ENCODE peak calls at places on chromosomes 5 and 9, in seven cellular contexts. N is stomach, H is astrocyte, E is left ventricle myocardium inferior, W is aorta, K is ovary, L is osteoblast. Q is an unnamed sample.
A peak's percentile ranks its signal among the peaks of the same experiment; 100 is the strongest.

GRCh38 chr5:18745988-18746615 is 1111.8 kb downstream of the TAF11L14 start:
- DNase-seq in E (no peak), N (no peak), W (no peak), L (no peak), H (no peak), K (no peak), Q (no peak)

GRCh38 chr5:113343343-113343742 is 91.4 kb downstream of the TSSK1B start:
- DNase-seq in W (no peak), L (no peak), H (peak; percentile 52), N (no peak), K (no peak), E (no peak), Q (peak; percentile 81)

GRCh38 chr9:113219972-113220371 is 1.1 kb downstream of the FKBP15 start:
- DNase-seq in E (no peak), K (no peak), H (peak; percentile 88), W (no peak), L (no peak), N (no peak), Q (peak; percentile 54)

GRCh38 chr9:128729302-128729701 is 5.4 kb upstream of the ZDHHC12 start:
- DNase-seq in L (no peak), H (no peak), E (no peak), K (no peak), W (no peak), N (no peak), Q (no peak)

GRCh38 chr9:83596899-83597504 is 25.9 kb upstream of the IDNK start:
- DNase-seq in H (no peak), E (no peak), N (no peak), L (peak; percentile 79), K (peak; percentile 10), W (no peak), Q (peak; percentile 53)

GRCh38 chr5:117809251-117809650 is 1179.1 kb downstream of the DTWD2 start:
- DNase-seq in W (no peak), H (no peak), E (no peak), N (no peak), K (no peak), L (no peak), Q (no peak)

GRCh38 chr9:98774746-98775145 is 21.6 kb downstream of the ANKS6 start:
- DNase-seq in E (no peak), W (peak; percentile 69), H (no peak), L (peak; percentile 78), N (no peak), K (no peak), Q (peak; percentile 19)

GRCh38 chr5:155883966-155884555 is 442.9 kb upstream of the SGCD start:
- DNase-seq in N (no peak), K (no peak), L (peak; percentile 81), E (no peak), W (no peak), H (peak; percentile 2), Q (no peak)

GRCh38 chr5:135887881-135888614 is 7.6 kb downstream of the IL9 start:
- DNase-seq in H (peak; percentile 23), K (no peak), W (no peak), E (no peak), L (peak; percentile 22), N (no peak), Q (peak; percentile 30)

GRCh38 chr5:142506046-142506445 is 179.8 kb downstream of the FGF1 start:
- DNase-seq in L (no peak), N (no peak), W (no peak), H (peak; percentile 75), K (no peak), E (no peak), Q (no peak)

GRCh38 chr5:59380350-59380951 is 513.1 kb downstream of the PDE4D start:
- DNase-seq in E (no peak), K (no peak), W (no peak), H (peak; percentile 94), N (no peak), L (no peak), Q (peak; percentile 81)

GRCh38 chr9:34984049-34984448 is 5.5 kb upstream of the DNAJB5 start:
- DNase-seq in N (no peak), L (no peak), W (no peak), E (no peak), K (no peak), H (no peak), Q (peak; percentile 51)

GRCh38 chr5:141915881-141916336 is 7.8 kb upstream of the DELE1 start:
- DNase-seq in K (no peak), W (no peak), E (peak; percentile 41), L (peak; percentile 87), H (no peak), N (no peak), Q (no peak)

GRCh38 chr5:171598279-171599152 is 179.1 kb downstream of the FGF18 start:
- DNase-seq in K (no peak), L (no peak), H (no peak), N (no peak), E (no peak), W (no peak), Q (no peak)

GRCh38 chr9:108184941-108185340 is 670.8 kb downstream of the ACTL7B start:
- DNase-seq in N (no peak), W (no peak), E (no peak), K (no peak), L (peak; percentile 52), H (peak; percentile 85), Q (no peak)

GRCh38 chr9:134181648-134182034 is 17.3 kb upstream of the RNU6ATAC start:
- DNase-seq in L (peak; percentile 58), W (peak; percentile 57), K (no peak), N (no peak), E (no peak), H (no peak), Q (no peak)

GRCh38 chr5:78627175-78627574 is 21.4 kb downstream of the LHFPL2 start:
- DNase-seq in L (no peak), H (peak; percentile 30), K (no peak), N (no peak), E (no peak), W (no peak), Q (peak; percentile 43)

GRCh38 chr9:122051401-122052346 is 41.4 kb downstream of the TTLL11 start:
- DNase-seq in H (peak; percentile 70), K (no peak), N (no peak), W (no peak), E (no peak), L (peak; percentile 77), Q (peak; percentile 26)

GRCh38 chr9:130288926-130289705 is 23.6 kb downstream of the HMCN2 start:
- DNase-seq in L (no peak), E (no peak), H (no peak), W (no peak), N (no peak), K (no peak), Q (no peak)

GRCh38 chr9:36632892-36633291 is 60.2 kb downstream of the MELK start:
- DNase-seq in H (peak; percentile 5), N (no peak), E (no peak), K (no peak), W (no peak), L (no peak), Q (peak; percentile 59)

GRCh38 chr9:99863955-99864354 is 42.3 kb downstream of the NR4A3 start:
- DNase-seq in E (no peak), N (no peak), L (no peak), H (no peak), K (no peak), W (no peak), Q (no peak)

GRCh38 chr9:127786773-127787123 is 914 bp downstream of the CDK9 start:
- DNase-seq in L (peak; percentile 96), K (no peak), W (no peak), H (no peak), E (no peak), N (no peak), Q (peak; percentile 60)

GRCh38 chr9:31323726-31324444 is 1060.6 kb upstream of the ACO1 start:
- DNase-seq in H (no peak), K (no peak), W (no peak), L (no peak), E (no peak), N (no peak), Q (no peak)

GRCh38 chr9:5799314-5799713 is 33.6 kb downstream of the ERMP1 start:
- DNase-seq in E (no peak), H (peak; percentile 23), W (no peak), K (no peak), L (peak; percentile 70), N (no peak), Q (peak; percentile 80)

GRCh38 chr5:38534122-38534408 is 22.4 kb downstream of the LIFR start:
- DNase-seq in E (no peak), L (no peak), K (no peak), W (no peak), H (no peak), N (no peak), Q (no peak)
- H3K4me1 ChIP-seq in E (peaks cover 98% of the 10 kb centered on the region), L (no peaks in the 10 kb centered on the region), K (peaks cover 11% of the 10 kb centered on the region), W (peaks cover 5% of the 10 kb centered on the region), H (no peaks in the 10 kb centered on the region), N (no peaks in the 10 kb centered on the region), Q (peaks cover 6% of the 10 kb centered on the region)

GRCh38 chr9:40913096-40913719 is 215.3 kb downstream of the FOXD4L6 start:
- DNase-seq in N (no peak), W (no peak), L (no peak), K (no peak), E (no peak), H (no peak), Q (no peak)
- H3K9me3 ChIP-seq in N (peaks cover 86% of the 10 kb centered on the region), W (peaks cover 49% of the 10 kb centered on the region), L (peaks cover 14% of the 10 kb centered on the region), K (peaks cover 81% of the 10 kb centered on the region), E (peaks cover 96% of the 10 kb centered on the region), H (peaks cover 63% of the 10 kb centered on the region), Q (peaks cover 47% of the 10 kb centered on the region)

GRCh38 chr5:175711472-175712312 is 53.8 kb downstream of the HRH2 start:
- DNase-seq in L (no peak), K (no peak), E (no peak), N (peak; percentile 7), H (no peak), W (peak; percentile 57), Q (no peak)
- H3K36me3 ChIP-seq in L (no peaks in the 10 kb centered on the region), K (no peaks in the 10 kb centered on the region), E (no peaks in the 10 kb centered on the region), N (peaks cover 5% of the 10 kb centered on the region), H (no peaks in the 10 kb centered on the region), W (no peaks in the 10 kb centered on the region), Q (no peaks in the 10 kb centered on the region)

GRCh38 chr9:93123561-93124283 is 10.3 kb downstream of the NINJ1 start:
- DNase-seq in W (peak; percentile 66), H (no peak), K (peak; percentile 12), N (no peak), E (no peak), L (peak; percentile 51), Q (no peak)

GRCh38 chr9:93121316-93122241 is 12.5 kb downstream of the NINJ1 start:
- DNase-seq in K (peak; percentile 17), N (no peak), H (no peak), E (peak; percentile 13), L (peak; percentile 76), W (peak; percentile 63), Q (no peak)

GRCh38 chr9:93124793-93125192 is 9.3 kb downstream of the NINJ1 start:
- DNase-seq in L (peak; percentile 45), E (no peak), N (no peak), W (peak; percentile 54), K (no peak), H (no peak), Q (no peak)

GRCh38 chr9:93120846-93121315 is 13.2 kb downstream of the NINJ1 start:
- DNase-seq in L (peak; percentile 79), E (peak; percentile 15), W (peak; percentile 61), N (no peak), H (no peak), K (no peak), Q (no peak)

DNA sequence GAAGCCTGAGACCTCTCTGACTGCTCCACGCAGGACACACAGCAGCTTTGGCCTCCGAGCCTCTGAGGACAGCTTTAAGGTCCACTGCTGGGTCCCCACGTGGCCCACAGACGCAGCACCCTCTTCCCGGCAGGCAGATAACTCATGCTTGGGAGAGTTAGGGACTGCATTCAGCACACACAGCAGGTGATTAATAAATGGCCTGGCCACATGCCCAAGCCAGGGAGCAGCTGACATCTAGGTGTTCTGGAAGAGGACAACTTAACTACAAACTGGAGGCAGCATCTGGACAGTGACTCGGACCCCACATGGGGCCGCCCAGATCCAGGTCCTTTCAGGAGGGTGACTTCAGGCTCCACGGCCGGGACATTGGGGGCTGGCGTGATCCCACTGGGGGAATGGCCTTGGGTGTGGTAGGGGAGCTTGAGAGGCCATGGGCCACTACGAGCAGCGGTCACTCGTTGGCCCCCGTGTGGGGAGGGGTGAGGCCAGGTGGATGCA is 11.3 kb downstream of the NINJ1 start:
- DNase-seq in K (peak; percentile 8), E (no peak), N (no peak), L (peak; percentile 69), H (no peak), W (peak; percentile 76), Q (no peak)
- H3K4me1 ChIP-seq in K (peaks cover 14% of the 10 kb centered on the region), E (peaks cover 39% of the 10 kb centered on the region), N (peaks cover 34% of the 10 kb centered on the region), L (peaks cover 13% of the 10 kb centered on the region), H (peaks cover 19% of the 10 kb centered on the region), W (no peaks in the 10 kb centered on the region), Q (peaks cover 14% of the 10 kb centered on the region)

Q was measured in adipocyte.